ENCODE peak calls at places on chromosome 16, in nine cellular contexts. B is BJ; Q is naive thymus-derived CD4-positive, alpha-beta T cell; G is fibroblast of the aortic adventitia; A is cardiac septum; W is trophoblast cell; K is retina; X is T follicular helper cell; V is stimulated activated CD8-positive, alpha-beta memory T cell treated with anti-CD3 and anti-CD28 coated beads, Interleukin-15, amount 100 ng/mL, for 24 hours. J is an unnamed sample.

GRCh38 chr16:50169555-50170096 is 16.5 kb downstream of the TENT4B start:
- DNase-seq in X (no peak), A (no peak), Q (no peak), W (no peak), B (no peak), V (no peak), G (no peak), K (no peak), J (no peak)

GRCh38 chr16:25988882-25989281 is 297.1 kb downstream of the HS3ST4 start:
- DNase-seq in X (no peak), A (no peak), B (no peak), W (no peak), V (no peak), Q (no peak), G (no peak), K (no peak), J (no peak)

GRCh38 chr16:66422366-66422765 is 4.7 kb upstream of the BEAN1 start:
- DNase-seq in Q (no peak), X (no peak), A (peak), W (no peak), B (no peak), G (no peak), V (no peak), K (no peak), J (no peak)

GRCh38 chr16:17365591-17366298 is 105.0 kb downstream of the XYLT1 start:
- DNase-seq in V (no peak), W (no peak), K (no peak), A (no peak), X (no peak), B (no peak), G (peak), Q (no peak), J (no peak)

GRCh38 chr16:49742428-49743205 is 113.3 kb downstream of the ZNF423 start:
- DNase-seq in W (no peak), G (no peak), Q (no peak), A (no peak), B (no peak), X (no peak), K (peak), V (no peak), J (no peak)

GRCh38 chr16:28936784-28937155 is 5.0 kb downstream of the CD19 start:
- DNase-seq in G (no peak), Q (no peak), K (no peak), W (no peak), V (no peak), B (no peak), A (no peak), X (no peak), J (no peak)

GRCh38 chr16:1497014-1497598 is 3.9 kb downstream of the TELO2 start:
- DNase-seq in K (no peak), A (no peak), G (no peak), W (no peak), V (no peak), B (no peak), Q (no peak), X (no peak), J (no peak)

GRCh38 chr16:31875112-31875803 is 1.7 kb downstream of the ZNF267 start:
- DNase-seq in G (peak), W (peak), B (no peak), A (no peak), X (no peak), Q (no peak), V (no peak), K (no peak), J (no peak)

GRCh38 chr16:84703671-84704070 is 3.9 kb downstream of the USP10 start:
- DNase-seq in X (no peak), V (no peak), A (no peak), K (no peak), Q (no peak), B (no peak), W (peak), G (no peak), J (no peak)

GRCh38 chr16:11632455-11632921 is 35.8 kb upstream of the SNN start:
- DNase-seq in Q (no peak), A (no peak), B (peak), X (no peak), K (peak), W (peak), V (no peak), G (peak), J (no peak)

GRCh38 chr16:22092143-22092933 is at the start of gene VWA3A:
- DNase-seq in Q (no peak), W (peak), X (no peak), B (peak), K (peak), A (no peak), G (peak), V (no peak), J (peak)

GRCh38 chr16:64445649-64446048 is 676.2 kb downstream of the CDH11 start:
- DNase-seq in W (no peak), K (no peak), G (peak), X (no peak), B (no peak), A (no peak), Q (no peak), V (no peak), J (no peak)

GRCh38 chr16:19410435-19411153 is 7.1 kb upstream of the TMC5 start:
- DNase-seq in X (no peak), A (no peak), G (no peak), Q (no peak), V (no peak), B (no peak), K (peak), W (peak), J (no peak)

GRCh38 chr16:4393243-4393606 is 21.6 kb downstream of the VASN start:
- DNase-seq in X (no peak), G (peak), Q (no peak), B (no peak), W (peak), V (no peak), K (no peak), A (no peak), J (no peak)

GRCh38 chr16:67541391-67542263 is 13.0 kb downstream of the RIPOR1 start:
- DNase-seq in G (no peak), K (no peak), B (no peak), W (no peak), X (no peak), Q (no peak), A (no peak), V (no peak), J (no peak)

GRCh38 chr16:56800355-56800754 is 64.7 kb upstream of the SLC12A3 start:
- DNase-seq in K (no peak), X (no peak), Q (no peak), B (no peak), G (no peak), W (peak), V (no peak), A (no peak), J (no peak)

GRCh38 chr16:4847774-4848587 is 700 bp downstream of the UBN1 start:
- DNase-seq in A (peak), W (peak), B (no peak), Q (peak), G (peak), X (peak), V (peak), K (peak), J (no peak)

GRCh38 chr16:20971420-20971819 is 70.8 kb downstream of the LYRM1 start:
- DNase-seq in K (no peak), G (no peak), B (no peak), W (no peak), X (no peak), V (no peak), A (no peak), Q (no peak), J (no peak)

GRCh38 chr16:87924937-87925670 is 11.2 kb downstream of the CA5A start:
- DNase-seq in B (no peak), W (no peak), K (peak), G (no peak), Q (no peak), X (no peak), A (no peak), V (no peak), J (no peak)

GRCh38 chr16:84484579-84485254 is 19.7 kb downstream of the MEAK7 start:
- DNase-seq in V (no peak), B (no peak), W (peak), A (no peak), G (peak), Q (no peak), K (peak), X (no peak), J (peak)

GRCh38 chr16:88430185-88430523 is 22.9 kb upstream of the ZFPM1 start:
- DNase-seq in X (no peak), B (no peak), G (no peak), K (no peak), A (no peak), W (no peak), Q (no peak), V (no peak), J (no peak)

GRCh38 chr16:76639685-76640289 is 362.6 kb downstream of the CNTNAP4 start:
- DNase-seq in B (no peak), W (peak), V (no peak), Q (no peak), K (no peak), A (no peak), G (peak), X (no peak), J (peak)

GRCh38 chr16:71637398-71637797 is 11.4 kb downstream of the MARVELD3 start:
- DNase-seq in V (no peak), X (no peak), K (no peak), Q (no peak), W (peak), B (peak), G (peak), A (no peak), J (no peak)

GRCh38 chr16:70706948-70707465 is 21.2 kb upstream of the MTSS2 start:
- DNase-seq in G (peak), A (no peak), Q (no peak), X (no peak), B (peak), K (peak), V (no peak), W (peak), J (no peak)

GRCh38 chr16:58127634-58128033 is 1.5 kb downstream of the CFAP20 start:
- DNase-seq in Q (no peak), W (no peak), G (peak), K (no peak), X (no peak), A (no peak), B (no peak), V (no peak), J (no peak)

GRCh38 chr16:17852977-17853702 is 382.4 kb upstream of the XYLT1 start:
- DNase-seq in W (no peak), A (no peak), K (no peak), G (no peak), V (no peak), X (no peak), B (no peak), Q (no peak), J (no peak)

GRCh38 chr16:54290203-54291106 is 3.9 kb upstream of the IRX3 start:
- DNase-seq in K (peak), Q (no peak), W (no peak), B (no peak), G (no peak), V (no peak), A (no peak), X (no peak), J (peak)